ENCODE peak calls at places on chromosome 9, in five cellular contexts. F is HCT116, N is HepG2, J is K562, R is GM12878. P is an unnamed sample.

GRCh38 chr9:118896356-118897000 is 472.8 kb downstream of the BRINP1 start:
- DNase-seq in J (no peak), N (no peak), R (no peak), F (no peak), P (no peak)

GRCh38 chr9:136252846-136253245 is 7.2 kb upstream of the QSOX2 start:
- DNase-seq in N (no peak), R (no peak), F (no peak), J (no peak), P (no peak)

GRCh38 chr9:16986441-16987387 is 116.2 kb upstream of the BNC2 start:
- DNase-seq in N (no peak), F (no peak), R (no peak), J (no peak), P (no peak)

GRCh38 chr9:115374724-115375268 is 256.8 kb upstream of the TNC start:
- DNase-seq in N (no peak), R (no peak), J (no peak), F (no peak), P (no peak)

GRCh38 chr9:9352877-9353481 is 1259.8 kb downstream of the PTPRD start:
- DNase-seq in J (no peak), N (no peak), F (no peak), R (no peak), P (no peak)

GRCh38 chr9:88387733-88388202 is 476 bp upstream of the SPIN1 start:
- DNase-seq in R (no peak), N (peak), F (peak), J (peak), P (peak)

GRCh38 chr9:89815903-89816573 is 211.2 kb downstream of the GADD45G start:
- DNase-seq in J (no peak), R (peak), N (no peak), F (no peak), P (no peak)

GRCh38 chr9:29126783-29127182 is 1553.5 kb upstream of the C9orf72 start:
- DNase-seq in N (no peak), F (no peak), J (no peak), R (no peak), P (peak)

GRCh38 chr9:36759141-36759540 is 186.4 kb downstream of the MELK start:
- DNase-seq in N (no peak), F (no peak), J (no peak), R (no peak), P (no peak)

GRCh38 chr9:94967481-94967880 is 241.0 kb downstream of the AOPEP start:
- DNase-seq in R (no peak), F (no peak), J (no peak), N (no peak), P (no peak)

GRCh38 chr9:91421022-91421765 is 2.4 kb downstream of the NFIL3 start:
- DNase-seq in J (no peak), R (no peak), F (no peak), N (peak), P (no peak)

GRCh38 chr9:116218399-116218798 is 64.8 kb downstream of the PAPPA start:
- DNase-seq in F (no peak), N (no peak), J (no peak), R (no peak), P (no peak)

GRCh38 chr9:82606761-82607382 is 456.1 kb downstream of the RASEF start:
- DNase-seq in N (peak), R (peak), J (no peak), F (peak), P (peak)

GRCh38 chr9:102087141-102087540 is 348.7 kb upstream of the GRIN3A start:
- DNase-seq in N (no peak), J (no peak), R (no peak), F (no peak), P (no peak)

GRCh38 chr9:95857122-95857521 is 18.4 kb upstream of the ERCC6L2 start:
- DNase-seq in R (no peak), N (peak), F (no peak), J (no peak), P (no peak)

GRCh38 chr9:99385814-99386279 is 163.8 kb downstream of the SEC61B start:
- DNase-seq in R (no peak), F (peak), N (no peak), J (no peak), P (no peak)

GRCh38 chr9:135618866-135619598 is 20.3 kb downstream of the GLT6D1 start:
- DNase-seq in R (no peak), F (no peak), J (no peak), N (no peak), P (no peak)

GRCh38 chr9:128821584-128822406 is 3.5 kb downstream of the ENDOG start:
- DNase-seq in N (no peak), F (no peak), J (no peak), R (no peak), P (no peak)

GRCh38 chr9:128820665-128821583 is 2.6 kb downstream of the ENDOG start:
- DNase-seq in F (no peak), N (no peak), J (no peak), R (no peak), P (no peak)

GRCh38 chr9:128818099-128818838 is at the start of gene ENDOG:
- DNase-seq in N (peak), J (peak), F (peak), R (peak), P (peak)

GRCh38 chr9:128818839-128819715 is 777 bp downstream of the ENDOG start:
- DNase-seq in N (no peak), F (no peak), J (peak), R (no peak), P (peak)

DNA sequence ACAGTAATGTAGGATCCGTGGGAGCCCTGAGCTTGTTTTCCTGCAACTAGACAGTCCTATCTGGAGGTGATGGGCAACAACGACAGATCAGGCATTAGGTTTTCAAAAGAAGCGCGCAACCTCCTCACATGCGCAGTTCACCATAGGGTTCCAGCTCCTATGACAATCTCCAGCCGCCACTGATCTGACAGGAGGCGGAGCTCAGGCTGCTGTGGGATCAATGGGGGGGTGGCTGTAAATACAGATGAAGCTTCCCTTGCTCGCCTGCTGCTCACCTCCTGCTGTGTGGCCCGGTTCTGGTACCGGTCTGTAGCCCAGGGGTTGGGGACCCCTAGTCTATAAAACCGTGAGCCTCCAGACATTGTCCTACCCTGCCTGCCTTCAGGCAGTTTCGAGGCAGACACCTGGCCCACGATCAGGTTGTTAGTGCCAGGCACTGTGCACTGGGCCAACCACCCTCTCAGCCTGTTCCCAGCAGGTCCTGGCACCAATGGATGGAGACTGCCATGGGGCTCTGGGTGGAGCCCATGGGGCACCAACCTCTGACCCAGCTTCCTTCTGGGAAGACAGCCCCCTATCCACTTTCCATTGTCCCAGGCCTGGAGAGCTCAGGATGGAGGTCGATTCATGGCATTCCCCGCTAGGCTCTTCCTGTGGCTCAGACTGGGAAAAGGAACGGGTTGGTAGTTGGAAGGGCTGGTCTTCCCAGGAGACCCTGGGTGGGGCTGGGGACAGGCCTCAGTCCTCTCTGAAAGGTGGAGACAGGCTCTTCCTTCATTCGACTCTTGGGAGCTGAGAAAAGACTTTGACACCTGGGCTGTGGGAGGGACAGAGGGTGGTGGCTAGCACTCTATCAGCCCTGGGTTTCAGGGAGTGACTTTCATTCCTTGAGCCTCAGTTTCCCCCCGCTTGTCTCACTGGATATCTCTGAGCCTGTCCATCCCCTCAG is 1.7 kb downstream of the ENDOG start:
- DNase-seq in J (peak), R (no peak), F (no peak), N (no peak), P (no peak)
- TF ChIP-seq JUND in J (no peak), R (no peak), F (no peak), N (no peak), P (no peak)

GRCh38 chr9:34633166-34633565 is 4.3 kb upstream of the ARID3C start:
- DNase-seq in J (no peak), R (no peak), N (no peak), F (no peak), P (no peak)
- TF ChIP-seq JUND in J (no peak), R (no peak), N (no peak), F (no peak), P (no peak)

GRCh38 chr9:111232997-111233790 is 96.8 kb downstream of the OR2K2 start:
- DNase-seq in R (no peak), F (no peak), J (no peak), N (no peak), P (no peak)
- TF ChIP-seq JUND in R (no peak), F (no peak), J (no peak), N (no peak), P (no peak)

GRCh38 chr9:97924386-97924785 is 2.1 kb upstream of the TRMO start:
- DNase-seq in R (no peak), J (no peak), N (no peak), F (no peak), P (no peak)
- TF ChIP-seq JUND in R (no peak), J (no peak), N (no peak), F (no peak), P (no peak)

GRCh38 chr9:133604214-133604613 is 5.0 kb downstream of the FAM163B start:
- DNase-seq in R (no peak), N (peak), J (no peak), F (no peak), P (no peak)
- TF ChIP-seq JUND in R (no peak), N (no peak), J (no peak), F (no peak), P (no peak)

GRCh38 chr9:34377402-34377741 is 674 bp upstream of the MYORG start:
- DNase-seq in J (peak), F (no peak), R (no peak), N (no peak), P (no peak)
- TF ChIP-seq JUND in J (no peak), F (no peak), R (no peak), N (no peak), P (no peak)

GRCh38 chr9:107866912-107867311 is 377.3 kb upstream of the KLF4 start:
- DNase-seq in N (no peak), R (no peak), J (no peak), F (no peak), P (no peak)
- TF ChIP-seq JUND in N (no peak), R (no peak), J (no peak), F (no peak), P (no peak)

P was measured in T47D.